ENCODE peak calls at places on chromosomes 11 and 22, in ten cellular contexts. D is cerebellar cortex; B is upper lobe of right lung; X is ELR; Q is fibroblast of gingiva; O is stimulated activated CD8-positive, alpha-beta memory T cell treated with anti-CD3 and anti-CD28 coated beads, Interleukin-2, amount 100 ng/mL, for 48 hours; T is HTR-8/SVneo; H is stomach; F is endodermal cell; V is NCI-H69. M is an unnamed sample.
A peak's percentile ranks its signal among the peaks of the same experiment; 100 is the strongest.

GRCh38 chr11:35003658-35004057 is 87.2 kb downstream of the PDHX start:
- DNase-seq in D (no peak), B (no peak), X (peak; percentile 43), Q (no peak), O (no peak), T (no peak), H (no peak), F (no peak), V (no peak), M (no peak)

GRCh38 chr11:2482199-2482598 is 37.4 kb downstream of the KCNQ1 start:
- DNase-seq in D (no peak), B (no peak), X (no peak), Q (no peak), O (no peak), T (no peak), H (no peak), F (no peak), V (no peak), M (no peak)

GRCh38 chr22:27223317-27224177 is 566.2 kb downstream of the MIAT start:
- DNase-seq in D (no peak), B (no peak), X (peak; percentile 77), Q (peak; percentile 30), O (no peak), T (peak; percentile 49), H (no peak), F (no peak), V (no peak), M (no peak)

GRCh38 chr11:105236631-105237030 is 97.1 kb upstream of the CARD18 start:
- DNase-seq in D (no peak), B (no peak), X (no peak), Q (peak; percentile 80), O (no peak), T (no peak), H (no peak), F (no peak), V (no peak), M (no peak)

GRCh38 chr11:118267486-118267885 is 3.4 kb upstream of the MPZL2 start:
- DNase-seq in D (no peak), B (no peak), X (no peak), Q (no peak), O (no peak), T (no peak), H (no peak), F (no peak), V (peak; percentile 87), M (no peak)

GRCh38 chr11:27317751-27318150 is 45.3 kb downstream of the CCDC34 start:
- DNase-seq in D (no peak), B (no peak), X (peak; percentile 81), Q (peak; percentile 26), O (no peak), T (peak; percentile 30), H (no peak), F (peak; percentile 63), V (no peak), M (no peak)

GRCh38 chr11:104033561-104033960 is 2.9 kb upstream of the DDI1 start:
- DNase-seq in D (no peak), B (no peak), X (no peak), Q (no peak), O (no peak), T (no peak), H (no peak), F (no peak), V (no peak), M (no peak)

GRCh38 chr11:125638315-125638714 is 13.4 kb downstream of the CHEK1 start:
- DNase-seq in D (no peak), B (no peak), X (no peak), Q (no peak), O (no peak), T (no peak), H (no peak), F (no peak), V (no peak), M (no peak)

GRCh38 chr11:20035701-20036601 is 124.3 kb downstream of the DBX1 start:
- DNase-seq in D (no peak), B (no peak), X (peak; percentile 76), Q (peak; percentile 79), O (no peak), T (peak; percentile 84), H (no peak), F (no peak), V (peak; percentile 84), M (peak; percentile 60)

GRCh38 chr11:61118406-61118805 is 16.1 kb downstream of the CD5 start:
- DNase-seq in D (no peak), B (peak; percentile 47), X (no peak), Q (no peak), O (no peak), T (no peak), H (no peak), F (no peak), V (no peak), M (no peak)

GRCh38 chr11:70487763-70488162 is 89.4 kb downstream of the CTTN start:
- DNase-seq in D (no peak), B (no peak), X (no peak), Q (no peak), O (no peak), T (no peak), H (no peak), F (no peak), V (no peak), M (no peak)

GRCh38 chr11:73889019-73889418 is 12.2 kb downstream of the PAAF1 start:
- DNase-seq in D (no peak), B (no peak), X (peak; percentile 4), Q (peak; percentile 50), O (no peak), T (no peak), H (no peak), F (no peak), V (peak; percentile 34), M (peak; percentile 52)

GRCh38 chr11:1165256-1166041 is 7.7 kb downstream of the MUC5AC start:
- DNase-seq in D (no peak), B (peak; percentile 57), X (no peak), Q (no peak), O (no peak), T (no peak), H (peak; percentile 24), F (peak; percentile 38), V (no peak), M (no peak)

GRCh38 chr11:134521001-134521400 is 109.0 kb upstream of the B3GAT1 start:
- DNase-seq in D (no peak), B (no peak), X (no peak), Q (no peak), O (no peak), T (no peak), H (no peak), F (no peak), V (no peak), M (no peak)

GRCh38 chr11:108199446-108200321 is 22.8 kb downstream of the NPAT start:
- DNase-seq in D (no peak), B (no peak), X (peak; percentile 32), Q (peak; percentile 44), O (peak; percentile 41), T (no peak), H (no peak), F (no peak), V (peak; percentile 7), M (no peak)

GRCh38 chr11:67268036-67268683 is 1.9 kb downstream of the GRK2 start:
- DNase-seq in D (no peak), B (peak; percentile 67), X (no peak), Q (no peak), O (peak; percentile 52), T (no peak), H (no peak), F (no peak), V (no peak), M (no peak)

GRCh38 chr11:126336065-126336464 is 19.4 kb upstream of the ST3GAL4 start:
- DNase-seq in D (no peak), B (no peak), X (no peak), Q (no peak), O (no peak), T (no peak), H (no peak), F (no peak), V (no peak), M (peak; percentile 50)

GRCh38 chr11:69652999-69653398 is 12.0 kb downstream of the CCND1 start:
- DNase-seq in D (no peak), B (peak; percentile 54), X (no peak), Q (no peak), O (no peak), T (no peak), H (no peak), F (peak; percentile 54), V (no peak), M (no peak)

GRCh38 chr22:32628626-32629587 is 154.3 kb downstream of the FBXO7 start:
- DNase-seq in D (no peak), B (no peak), X (peak; percentile 4), Q (peak; percentile 81), O (no peak), T (no peak), H (no peak), F (no peak), V (no peak), M (no peak)

GRCh38 chr22:21815958-21816357 is 51.5 kb downstream of the MAPK1 start:
- DNase-seq in D (no peak), B (no peak), X (no peak), Q (no peak), O (no peak), T (no peak), H (no peak), F (no peak), V (no peak), M (peak; percentile 29)

GRCh38 chr11:67396587-67397398 is 4.9 kb downstream of the PPP1CA start:
- DNase-seq in D (no peak), B (no peak), X (no peak), Q (no peak), O (no peak), T (no peak), H (no peak), F (peak; percentile 74), V (no peak), M (no peak)

GRCh38 chr11:131889760-131890620 is 519.6 kb downstream of the NTM start:
- DNase-seq in D (no peak), B (no peak), X (peak; percentile 18), Q (no peak), O (no peak), T (no peak), H (no peak), F (peak; percentile 67), V (peak; percentile 88), M (no peak)

GRCh38 chr11:73404048-73404447 is 27.8 kb downstream of the RELT start:
- DNase-seq in D (peak; percentile 73), B (no peak), X (peak; percentile 63), Q (peak; percentile 52), O (no peak), T (no peak), H (peak; percentile 54), F (peak; percentile 90), V (peak; percentile 70), M (peak; percentile 70)

GRCh38 chr11:35276396-35276795 is 137.4 kb downstream of the CD44 start:
- DNase-seq in D (peak; percentile 50), B (no peak), X (peak; percentile 15), Q (no peak), O (no peak), T (no peak), H (peak; percentile 33), F (peak; percentile 51), V (peak; percentile 40), M (no peak)

GRCh38 chr11:125348141-125348651 is 147.9 kb downstream of the FEZ1 start:
- DNase-seq in D (peak; percentile 31), B (peak; percentile 49), X (no peak), Q (no peak), O (no peak), T (no peak), H (no peak), F (no peak), V (peak; percentile 15), M (no peak)

GRCh38 chr11:116276051-116277044 is 496.4 kb downstream of the BUD13 start:
- DNase-seq in D (peak; percentile 70), B (peak; percentile 91), X (peak; percentile 8), Q (no peak), O (peak; percentile 74), T (peak; percentile 39), H (peak; percentile 82), F (peak; percentile 98), V (peak; percentile 92), M (peak; percentile 78)

GRCh38 chr11:100841711-100842407 is 154.8 kb downstream of the ARHGAP42 start:
- DNase-seq in D (no peak), B (no peak), X (no peak), Q (no peak), O (no peak), T (no peak), H (no peak), F (no peak), V (peak; percentile 36), M (no peak)